ENCODE peak calls at places on chromosomes 11 and 22, in five cellular contexts. One of them, this sample, is unnamed.

GRCh38 chr11:134398644-134399292 is 13.3 kb downstream of the B3GAT1 start:
- DNase-seq in pancreas: peak; percentile 26
- DNase-seq in brain microvascular endothelial cell: no peak
- DNase-seq in astrocyte of the spinal cord: no peak
- DNase-seq in colonic mucosa: no peak
- DNase-seq in this sample: no peak

GRCh38 chr11:47532597-47533213 is 20.2 kb downstream of the CELF1 start:
- DNase-seq in colonic mucosa: no peak
- DNase-seq in astrocyte of the spinal cord: no peak
- DNase-seq in brain microvascular endothelial cell: no peak
- DNase-seq in pancreas: no peak
- DNase-seq in this sample: no peak

GRCh38 chr11:70573701-70574151 is 175.4 kb downstream of the CTTN start:
- DNase-seq in pancreas: peak; percentile 54
- DNase-seq in astrocyte of the spinal cord: no peak
- DNase-seq in brain microvascular endothelial cell: no peak
- DNase-seq in colonic mucosa: no peak
- DNase-seq in this sample: no peak

GRCh38 chr22:39144101-39144815 is 8.2 kb downstream of the CBX7 start:
- DNase-seq in astrocyte of the spinal cord: peak; percentile 45
- DNase-seq in brain microvascular endothelial cell: peak; percentile 14
- DNase-seq in pancreas: peak; percentile 71
- DNase-seq in colonic mucosa: peak; percentile 64
- DNase-seq in this sample: peak; percentile 50

GRCh38 chr22:36689583-36689982 is 14.0 kb downstream of the CACNG2 start:
- DNase-seq in pancreas: no peak
- DNase-seq in colonic mucosa: no peak
- DNase-seq in astrocyte of the spinal cord: no peak
- DNase-seq in brain microvascular endothelial cell: no peak
- DNase-seq in this sample: no peak

GRCh38 chr22:30777589-30777988 is 82.9 kb downstream of the OSBP2 start:
- DNase-seq in pancreas: no peak
- DNase-seq in brain microvascular endothelial cell: no peak
- DNase-seq in astrocyte of the spinal cord: peak; percentile 6
- DNase-seq in colonic mucosa: no peak
- DNase-seq in this sample: no peak

GRCh38 chr22:35457729-35458546 is 58.0 kb downstream of the MCM5 start:
- DNase-seq in astrocyte of the spinal cord: no peak
- DNase-seq in colonic mucosa: no peak
- DNase-seq in pancreas: no peak
- DNase-seq in brain microvascular endothelial cell: no peak
- DNase-seq in this sample: no peak

GRCh38 chr11:11752688-11753087 is 89.1 kb upstream of the USP47 start:
- DNase-seq in colonic mucosa: no peak
- DNase-seq in pancreas: no peak
- DNase-seq in astrocyte of the spinal cord: no peak
- DNase-seq in brain microvascular endothelial cell: no peak
- DNase-seq in this sample: no peak

GRCh38 chr11:60428517-60428916 is 855 bp upstream of the MS4A5 start:
- DNase-seq in brain microvascular endothelial cell: no peak
- DNase-seq in colonic mucosa: no peak
- DNase-seq in astrocyte of the spinal cord: no peak
- DNase-seq in pancreas: no peak
- DNase-seq in this sample: no peak

GRCh38 chr11:117823294-117823940 is 1.1 kb downstream of the FXYD2 start:
- DNase-seq in pancreas: peak; percentile 61
- DNase-seq in astrocyte of the spinal cord: no peak
- DNase-seq in brain microvascular endothelial cell: peak; percentile 27
- DNase-seq in colonic mucosa: no peak
- DNase-seq in this sample: no peak

GRCh38 chr22:43205261-43205691 is 18.3 kb upstream of the TTLL12 start:
- DNase-seq in colonic mucosa: no peak
- DNase-seq in pancreas: no peak
- DNase-seq in brain microvascular endothelial cell: no peak
- DNase-seq in astrocyte of the spinal cord: no peak
- DNase-seq in this sample: no peak

GRCh38 chr22:31846161-31847115 is 92.6 kb downstream of the DEPDC5 start:
- DNase-seq in pancreas: no peak
- DNase-seq in colonic mucosa: no peak
- DNase-seq in brain microvascular endothelial cell: peak; percentile 68
- DNase-seq in astrocyte of the spinal cord: peak; percentile 72
- DNase-seq in this sample: no peak

GRCh38 chr22:19760652-19761002 is at the start of gene TBX1:
- DNase-seq in pancreas: no peak
- DNase-seq in astrocyte of the spinal cord: no peak
- DNase-seq in colonic mucosa: no peak
- DNase-seq in brain microvascular endothelial cell: no peak
- DNase-seq in this sample: no peak
- H3K4me3 ChIP-seq in pancreas: no peak within 1 kb of the TSS
- H3K4me3 ChIP-seq in astrocyte of the spinal cord: no peak within 1 kb of the TSS
- H3K4me3 ChIP-seq in colonic mucosa: no peak within 1 kb of the TSS
- H3K4me3 ChIP-seq in brain microvascular endothelial cell: peak within 1 kb of the TSS; percentile 17
- H3K4me3 ChIP-seq in this sample: peak within 1 kb of the TSS; percentile 74

GRCh38 chr22:17366329-17366728 is 2.9 kb upstream of the CECR2 start:
- DNase-seq in colonic mucosa: no peak
- DNase-seq in pancreas: no peak
- DNase-seq in astrocyte of the spinal cord: no peak
- DNase-seq in brain microvascular endothelial cell: no peak
- DNase-seq in this sample: no peak
- H3K4me3 ChIP-seq in colonic mucosa: no peak overlapping the region
- H3K4me3 ChIP-seq in pancreas: no peak overlapping the region
- H3K4me3 ChIP-seq in astrocyte of the spinal cord: no peak overlapping the region
- H3K4me3 ChIP-seq in brain microvascular endothelial cell: no peak overlapping the region
- H3K4me3 ChIP-seq in this sample: no peak overlapping the region

GRCh38 chr11:2269601-2270321 is 627 bp downstream of the ASCL2 start:
- DNase-seq in pancreas: peak; percentile 71
- DNase-seq in colonic mucosa: peak; percentile 72
- DNase-seq in brain microvascular endothelial cell: no peak
- DNase-seq in astrocyte of the spinal cord: peak; percentile 29
- DNase-seq in this sample: peak; percentile 44
- H3K4me3 ChIP-seq in pancreas: peak overlapping the region; percentile 19
- H3K4me3 ChIP-seq in colonic mucosa: peak overlapping the region; percentile 30
- H3K4me3 ChIP-seq in brain microvascular endothelial cell: no peak overlapping the region
- H3K4me3 ChIP-seq in astrocyte of the spinal cord: no peak overlapping the region
- H3K4me3 ChIP-seq in this sample: no peak overlapping the region

GRCh38 chr22:46725096-46725495 is 13.0 kb downstream of the CERK start:
- DNase-seq in pancreas: no peak
- DNase-seq in colonic mucosa: no peak
- DNase-seq in brain microvascular endothelial cell: no peak
- DNase-seq in astrocyte of the spinal cord: no peak
- DNase-seq in this sample: no peak
- H3K4me3 ChIP-seq in pancreas: no peak overlapping the region
- H3K4me3 ChIP-seq in colonic mucosa: no peak overlapping the region
- H3K4me3 ChIP-seq in brain microvascular endothelial cell: no peak overlapping the region
- H3K4me3 ChIP-seq in astrocyte of the spinal cord: no peak overlapping the region
- H3K4me3 ChIP-seq in this sample: no peak overlapping the region